ENCODE peak calls at places on chromosomes 2 and 18, in eight cellular contexts. U is Panc1, P is cardiac muscle cell, S is endothelial cell, F is colonic mucosa, T is body of pancreas, J is mammary epithelial cell, Z is PC-9. V is an unnamed sample.

GRCh38 chr2:60867848-60868247 is 13.5 kb upstream of the REL start:
- DNase-seq in J (no peak), Z (no peak), U (no peak), T (no peak), F (no peak), S (no peak), P (no peak), V (no peak)

GRCh38 chr2:54619660-54620231 is 103.7 kb upstream of the EML6 start:
- DNase-seq in T (no peak), P (no peak), J (no peak), Z (no peak), S (no peak), U (no peak), F (no peak), V (no peak)

GRCh38 chr18:9348766-9349165 is 14.2 kb downstream of the TWSG1 start:
- DNase-seq in T (no peak), J (no peak), P (no peak), F (no peak), U (no peak), Z (no peak), S (no peak), V (no peak)

GRCh38 chr2:238886453-238887094 is 38.7 kb downstream of the TWIST2 start:
- DNase-seq in S (no peak), U (no peak), Z (no peak), J (no peak), P (no peak), F (no peak), T (no peak), V (no peak)

GRCh38 chr18:69935319-69936190 is 12.1 kb downstream of the CD226 start:
- DNase-seq in S (no peak), J (peak), T (no peak), P (peak), Z (no peak), F (no peak), U (no peak), V (no peak)

GRCh38 chr2:235149240-235149641 is 197.4 kb downstream of the SH3BP4 start:
- DNase-seq in J (peak), P (no peak), U (no peak), Z (no peak), F (no peak), S (no peak), T (no peak), V (peak)

GRCh38 chr18:79604205-79604912 is 75.2 kb upstream of the CTDP1 start:
- DNase-seq in S (no peak), U (no peak), P (no peak), T (no peak), J (no peak), Z (no peak), F (no peak), V (no peak)

GRCh38 chr18:28916436-28916835 is 739.5 kb upstream of the CDH2 start:
- DNase-seq in J (no peak), P (no peak), S (no peak), U (no peak), T (no peak), Z (no peak), F (no peak), V (no peak)

GRCh38 chr18:189254-189653 is 30.9 kb downstream of the USP14 start:
- DNase-seq in T (no peak), P (no peak), F (no peak), Z (no peak), J (no peak), U (no peak), S (no peak), V (no peak)

GRCh38 chr2:200479617-200480292 is 30.1 kb downstream of the KCTD18 start:
- DNase-seq in P (no peak), U (peak), T (no peak), S (no peak), F (no peak), Z (peak), J (peak), V (peak)

GRCh38 chr2:239324456-239324855 is 76.4 kb downstream of the HDAC4 start:
- DNase-seq in Z (no peak), F (no peak), U (no peak), J (no peak), T (no peak), P (no peak), S (no peak), V (no peak)

GRCh38 chr18:3213231-3214059 is 6.3 kb downstream of the MYOM1 start:
- DNase-seq in Z (no peak), T (no peak), U (no peak), F (no peak), J (no peak), P (no peak), S (no peak), V (no peak)

GRCh38 chr2:174333502-174334277 is 1.1 kb upstream of the SP9 start:
- DNase-seq in P (no peak), U (no peak), T (no peak), Z (no peak), F (no peak), J (no peak), S (peak), V (no peak)

GRCh38 chr2:189601043-189601442 is 20.5 kb upstream of the SLC40A1 start:
- DNase-seq in P (no peak), U (no peak), J (peak), S (no peak), F (no peak), T (no peak), Z (no peak), V (no peak)

GRCh38 chr2:85746313-85747004 is 7.3 kb upstream of the ATOH8 start:
- DNase-seq in F (no peak), P (no peak), U (no peak), Z (no peak), S (no peak), J (no peak), T (no peak), V (no peak)

GRCh38 chr2:134401081-134401497 is 147.2 kb downstream of the MGAT5 start:
- DNase-seq in J (no peak), U (no peak), P (no peak), S (no peak), T (peak), F (no peak), Z (no peak), V (no peak)

GRCh38 chr2:240410808-240411207 is 24.7 kb upstream of the GPC1 start:
- DNase-seq in T (no peak), P (no peak), F (no peak), S (no peak), U (no peak), Z (no peak), J (no peak), V (no peak)

GRCh38 chr2:74944987-74945782 is 13.3 kb upstream of the POLE4 start:
- DNase-seq in Z (no peak), P (no peak), F (no peak), U (no peak), S (no peak), J (peak), T (no peak), V (no peak)

GRCh38 chr2:45177870-45178269 is 168.6 kb upstream of the SIX2 start:
- DNase-seq in F (no peak), U (no peak), S (no peak), J (peak), Z (peak), T (no peak), P (no peak), V (peak)

GRCh38 chr2:180508451-180508850 is 472.0 kb upstream of the UBE2E3 start:
- DNase-seq in P (no peak), U (no peak), F (no peak), T (no peak), J (no peak), Z (no peak), S (no peak), V (no peak)

GRCh38 chr2:194826241-194826640 is 830.8 kb upstream of the SLC39A10 start:
- DNase-seq in T (no peak), U (no peak), Z (no peak), S (no peak), J (peak), F (no peak), P (no peak), V (no peak)

GRCh38 chr2:240254337-240255164 is 114.1 kb upstream of the OTOS start:
- DNase-seq in P (no peak), U (no peak), S (no peak), Z (no peak), T (no peak), J (no peak), F (no peak), V (no peak)

GRCh38 chr2:78993518-78994148 is 31.9 kb upstream of the REG3G start:
- DNase-seq in J (no peak), Z (no peak), T (no peak), F (no peak), P (no peak), S (no peak), U (no peak), V (no peak)
- TF ChIP-seq CTCF in J (no peak), Z (no peak), T (no peak), F (no peak), P (no peak), S (no peak), U (no peak), V (no peak)

GRCh38 chr18:13161276-13161899 is 57.2 kb upstream of the LDLRAD4 start:
- DNase-seq in F (no peak), P (no peak), S (no peak), T (no peak), J (no peak), U (no peak), Z (no peak), V (no peak)

GRCh38 chr18:13164406-13164805 is 54.2 kb upstream of the LDLRAD4 start:
- DNase-seq in Z (no peak), U (no peak), F (no peak), J (no peak), P (no peak), T (no peak), S (no peak), V (no peak)

GRCh38 chr18:13163167-13163927 is 55.2 kb upstream of the LDLRAD4 start:
- DNase-seq in J (no peak), F (no peak), Z (no peak), S (no peak), U (no peak), T (no peak), P (no peak), V (no peak)

DNA sequence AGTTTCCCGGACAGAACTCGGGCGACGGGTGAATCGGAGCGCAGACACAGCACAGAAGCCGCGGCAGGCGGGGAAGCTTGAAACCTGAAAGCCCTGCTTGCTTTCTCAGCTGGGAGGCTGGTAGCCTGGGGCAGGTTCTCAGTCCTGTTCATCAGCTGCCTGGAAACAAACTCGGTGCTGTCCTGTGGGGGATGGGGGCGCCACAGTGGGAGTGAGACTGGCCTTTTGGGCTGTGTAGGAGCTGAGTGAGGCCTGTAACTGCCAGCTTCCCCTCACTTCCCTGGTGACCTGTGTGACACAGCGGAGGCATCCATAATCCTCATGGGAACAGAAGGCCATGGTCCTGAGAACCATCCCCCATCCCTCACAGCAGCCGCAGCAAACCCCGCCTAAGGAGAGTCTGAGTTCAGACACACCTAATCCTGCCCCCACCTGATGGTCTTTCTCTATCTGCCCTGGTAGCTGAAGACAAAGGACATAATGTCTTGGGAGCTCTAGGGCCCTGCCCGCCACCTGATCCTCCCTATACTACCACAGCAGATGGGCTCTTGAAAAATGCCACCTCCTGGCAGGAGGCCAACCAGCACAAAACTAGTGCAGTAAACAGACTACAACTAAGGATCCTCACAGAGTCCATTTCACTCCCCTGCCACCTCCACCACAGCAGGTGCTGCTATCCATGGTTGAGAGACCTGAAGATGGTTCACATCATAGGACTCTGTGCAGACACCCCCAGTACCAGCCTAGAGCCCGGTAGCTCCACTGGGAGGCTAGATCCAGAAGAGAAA is 52.7 kb upstream of the LDLRAD4 start:
- DNase-seq in Z (no peak), J (no peak), U (no peak), F (no peak), S (no peak), T (no peak), P (no peak), V (no peak)
- TF ChIP-seq CTCF in Z (no peak), J (no peak), U (no peak), F (no peak), S (no peak), T (no peak), P (no peak), V (no peak)

DNA sequence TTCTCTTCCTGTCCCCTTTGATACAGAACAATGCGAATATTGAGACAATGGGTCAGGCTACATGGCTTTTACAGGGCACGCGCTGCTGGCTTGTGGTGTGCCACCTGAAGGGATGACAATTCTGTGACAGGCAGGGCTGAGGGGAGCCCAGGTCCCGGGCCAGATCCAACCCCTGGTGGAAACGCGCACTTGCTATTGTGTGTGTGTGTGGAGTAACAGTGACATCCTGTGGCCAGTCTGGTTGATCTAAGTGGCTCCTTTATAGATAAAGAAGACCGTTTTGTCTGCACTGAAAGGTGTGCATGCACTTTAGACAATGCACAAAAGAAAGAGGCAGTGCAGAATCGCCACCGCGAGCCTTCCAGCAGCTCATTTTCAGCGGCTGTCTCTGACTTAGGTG is 273.6 kb downstream of the HRH4 start:
- DNase-seq in Z (no peak), U (no peak), S (peak), J (peak), P (peak), T (no peak), F (no peak), V (no peak)
- TF ChIP-seq CTCF in Z (peak), U (peak), S (no peak), J (peak), P (no peak), T (no peak), F (no peak), V (peak)

GRCh38 chr2:118510807-118511206 is 336.6 kb downstream of the EN1 start:
- DNase-seq in J (no peak), F (no peak), P (no peak), S (no peak), U (no peak), T (no peak), Z (no peak), V (no peak)
- TF ChIP-seq CTCF in J (no peak), F (no peak), P (no peak), S (no peak), U (no peak), T (no peak), Z (no peak), V (no peak)

DNA sequence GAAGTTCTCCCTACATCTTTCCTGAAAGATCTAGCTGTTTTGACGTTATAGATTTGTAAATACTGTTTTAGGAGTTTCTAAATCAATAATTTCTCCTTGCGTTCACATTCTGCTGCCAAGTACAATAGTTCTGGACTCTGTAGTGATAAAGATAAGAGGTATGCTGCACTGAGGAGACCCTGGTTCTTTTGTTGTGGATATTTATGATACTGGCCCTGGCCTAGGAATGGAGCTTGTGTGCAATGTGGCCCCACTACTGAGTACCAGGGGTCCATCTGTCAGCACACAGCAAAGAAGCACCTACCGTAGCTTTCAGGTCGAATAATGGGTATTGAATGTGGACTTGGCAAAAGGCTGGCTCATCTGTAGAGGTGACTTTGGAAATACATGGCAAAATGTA is 85.0 kb downstream of the MAP3K20 start:
- DNase-seq in U (no peak), J (no peak), S (no peak), F (no peak), P (no peak), T (no peak), Z (no peak), V (no peak)
- TF ChIP-seq CTCF in U (no peak), J (no peak), S (no peak), F (no peak), P (no peak), T (no peak), Z (no peak), V (no peak)

GRCh38 chr2:188065386-188065785 is 226.3 kb upstream of the GULP1 start:
- DNase-seq in J (no peak), F (no peak), Z (no peak), T (no peak), P (no peak), U (no peak), S (no peak), V (no peak)
- TF ChIP-seq CTCF in J (no peak), F (no peak), Z (no peak), T (no peak), P (no peak), U (peak), S (no peak), V (no peak)

GRCh38 chr2:56192664-56193305 is 9.0 kb downstream of the CCDC85A start:
- DNase-seq in Z (no peak), P (no peak), J (no peak), U (no peak), F (no peak), S (no peak), T (no peak), V (no peak)

GRCh38 chr2:56195563-56195962 is 11.8 kb downstream of the CCDC85A start:
- DNase-seq in T (no peak), U (no peak), S (no peak), Z (no peak), P (no peak), F (no peak), J (no peak), V (no peak)

GRCh38 chr2:56191617-56192016 is 7.8 kb downstream of the CCDC85A start:
- DNase-seq in U (no peak), Z (peak), J (peak), T (no peak), S (peak), F (peak), P (peak), V (peak)
- TF ChIP-seq CTCF in U (peak), Z (peak), J (peak), T (peak), S (peak), F (no peak), P (peak), V (peak)

DNA sequence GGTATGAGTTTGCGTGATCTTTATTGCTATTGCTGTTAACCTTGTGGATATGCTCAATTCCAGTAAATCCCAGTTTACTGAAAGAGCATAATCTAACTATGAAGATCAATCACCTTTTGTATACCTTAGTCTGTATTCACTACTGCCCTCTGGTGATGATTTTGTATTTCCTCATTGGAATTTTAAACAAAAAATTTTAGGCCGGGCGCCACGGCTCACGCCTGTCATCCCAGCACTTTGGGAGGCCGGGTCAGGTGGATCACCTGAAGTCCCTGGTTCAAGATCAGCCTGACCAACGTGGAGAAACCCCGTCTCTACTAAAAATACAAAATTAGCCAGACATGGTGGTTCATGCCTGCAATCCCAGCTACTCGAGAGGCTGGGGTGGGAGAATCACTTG is 5.1 kb downstream of the COMMD1 start:
- DNase-seq in F (no peak), P (peak), S (no peak), J (no peak), T (no peak), Z (peak), U (no peak), V (no peak)
- TF ChIP-seq CTCF in F (peak), P (peak), S (peak), J (peak), T (peak), Z (peak), U (peak), V (no peak)

GRCh38 chr2:197599285-197599965 is 76.0 kb downstream of the RFTN2 start:
- DNase-seq in F (no peak), J (peak), S (peak), Z (peak), P (no peak), U (no peak), T (no peak), V (no peak)
- TF ChIP-seq CTCF in F (no peak), J (peak), S (no peak), Z (peak), P (peak), U (peak), T (peak), V (peak)

V was measured in astrocyte of the cerebellum.